ENCODE peak calls at places on chromosomes 16 and 17, in eight cellular contexts. One of them, this sample, is unnamed.

GRCh38 chr17:35972945-35973332 is 8.4 kb downstream of the CCL16 start:
- DNase-seq in lower lobe of right lung: no peak
- DNase-seq in esophagus squamous epithelium: no peak
- DNase-seq in WERI-Rb-1: no peak
- DNase-seq in uterus: no peak
- DNase-seq in cardiac muscle cell: no peak
- DNase-seq in tibial nerve: no peak
- DNase-seq in tibial artery: no peak
- DNase-seq in this sample: no peak

GRCh38 chr16:75647138-75647491 is 350 bp downstream of the KARS1 start:
- DNase-seq in lower lobe of right lung: no peak
- DNase-seq in esophagus squamous epithelium: no peak
- DNase-seq in WERI-Rb-1: no peak
- DNase-seq in uterus: no peak
- DNase-seq in cardiac muscle cell: no peak
- DNase-seq in tibial nerve: no peak
- DNase-seq in tibial artery: no peak
- DNase-seq in this sample: no peak

GRCh38 chr17:50348522-50349240 is 2.8 kb downstream of the XYLT2 start:
- DNase-seq in lower lobe of right lung: no peak
- DNase-seq in esophagus squamous epithelium: no peak
- DNase-seq in WERI-Rb-1: no peak
- DNase-seq in uterus: no peak
- DNase-seq in cardiac muscle cell: no peak
- DNase-seq in tibial nerve: no peak
- DNase-seq in tibial artery: no peak
- DNase-seq in this sample: no peak

GRCh38 chr17:35368086-35368824 is 5.2 kb downstream of the SLFN11 start:
- DNase-seq in lower lobe of right lung: no peak
- DNase-seq in esophagus squamous epithelium: no peak
- DNase-seq in WERI-Rb-1: no peak
- DNase-seq in uterus: no peak
- DNase-seq in cardiac muscle cell: no peak
- DNase-seq in tibial nerve: no peak
- DNase-seq in tibial artery: no peak
- DNase-seq in this sample: no peak

GRCh38 chr17:8922451-8922850 is 43.1 kb downstream of the PIK3R5 start:
- DNase-seq in lower lobe of right lung: no peak
- DNase-seq in esophagus squamous epithelium: no peak
- DNase-seq in WERI-Rb-1: no peak
- DNase-seq in uterus: no peak
- DNase-seq in cardiac muscle cell: no peak
- DNase-seq in tibial nerve: no peak
- DNase-seq in tibial artery: no peak
- DNase-seq in this sample: no peak

GRCh38 chr16:78183886-78184553 is 84.6 kb downstream of the WWOX start:
- DNase-seq in lower lobe of right lung: no peak
- DNase-seq in esophagus squamous epithelium: no peak
- DNase-seq in WERI-Rb-1: no peak
- DNase-seq in uterus: no peak
- DNase-seq in cardiac muscle cell: no peak
- DNase-seq in tibial nerve: no peak
- DNase-seq in tibial artery: no peak
- DNase-seq in this sample: no peak

GRCh38 chr17:2233441-2233947 is 70.1 kb downstream of the SMG6 start:
- DNase-seq in lower lobe of right lung: no peak
- DNase-seq in esophagus squamous epithelium: no peak
- DNase-seq in WERI-Rb-1: no peak
- DNase-seq in uterus: no peak
- DNase-seq in cardiac muscle cell: no peak
- DNase-seq in tibial nerve: no peak
- DNase-seq in tibial artery: peak
- DNase-seq in this sample: no peak

GRCh38 chr16:82091225-82091624 is 56.2 kb downstream of the HSD17B2 start:
- DNase-seq in lower lobe of right lung: no peak
- DNase-seq in esophagus squamous epithelium: no peak
- DNase-seq in WERI-Rb-1: no peak
- DNase-seq in uterus: no peak
- DNase-seq in cardiac muscle cell: no peak
- DNase-seq in tibial nerve: no peak
- DNase-seq in tibial artery: no peak
- DNase-seq in this sample: no peak

GRCh38 chr16:64771273-64771672 is 350.6 kb downstream of the CDH11 start:
- DNase-seq in lower lobe of right lung: no peak
- DNase-seq in esophagus squamous epithelium: no peak
- DNase-seq in WERI-Rb-1: no peak
- DNase-seq in uterus: no peak
- DNase-seq in cardiac muscle cell: no peak
- DNase-seq in tibial nerve: no peak
- DNase-seq in tibial artery: no peak
- DNase-seq in this sample: no peak

GRCh38 chr17:80832266-80832676 is 159.4 kb upstream of the CHMP6 start:
- DNase-seq in lower lobe of right lung: no peak
- DNase-seq in esophagus squamous epithelium: no peak
- DNase-seq in WERI-Rb-1: peak
- DNase-seq in uterus: peak
- DNase-seq in cardiac muscle cell: peak
- DNase-seq in tibial nerve: no peak
- DNase-seq in tibial artery: peak
- DNase-seq in this sample: no peak

GRCh38 chr16:74724820-74725549 is 24.3 kb upstream of the MLKL start:
- DNase-seq in lower lobe of right lung: no peak
- DNase-seq in esophagus squamous epithelium: no peak
- DNase-seq in WERI-Rb-1: no peak
- DNase-seq in uterus: no peak
- DNase-seq in cardiac muscle cell: no peak
- DNase-seq in tibial nerve: no peak
- DNase-seq in tibial artery: no peak
- DNase-seq in this sample: no peak

GRCh38 chr16:30004811-30005242 is 6.0 kb downstream of the DOC2A start:
- DNase-seq in lower lobe of right lung: no peak
- DNase-seq in esophagus squamous epithelium: no peak
- DNase-seq in WERI-Rb-1: peak
- DNase-seq in uterus: no peak
- DNase-seq in cardiac muscle cell: no peak
- DNase-seq in tibial nerve: no peak
- DNase-seq in tibial artery: no peak
- DNase-seq in this sample: no peak
- H3K27ac ChIP-seq in lower lobe of right lung: no peak
- H3K27ac ChIP-seq in esophagus squamous epithelium: no peak
- H3K27ac ChIP-seq in WERI-Rb-1: peak
- H3K27ac ChIP-seq in uterus: no peak
- H3K27ac ChIP-seq in cardiac muscle cell: no peak
- H3K27ac ChIP-seq in tibial nerve: no peak
- H3K27ac ChIP-seq in tibial artery: no peak
- H3K27ac ChIP-seq in this sample: no peak

GRCh38 chr17:19380551-19381284 is 2.4 kb downstream of the MAPK7 start:
- DNase-seq in lower lobe of right lung: no peak
- DNase-seq in esophagus squamous epithelium: no peak
- DNase-seq in WERI-Rb-1: no peak
- DNase-seq in uterus: peak
- DNase-seq in cardiac muscle cell: no peak
- DNase-seq in tibial nerve: no peak
- DNase-seq in tibial artery: peak
- DNase-seq in this sample: no peak

GRCh38 chr17:19378416-19379293 is at the start of gene MAPK7:
- DNase-seq in lower lobe of right lung: no peak
- DNase-seq in esophagus squamous epithelium: no peak
- DNase-seq in WERI-Rb-1: no peak
- DNase-seq in uterus: peak
- DNase-seq in cardiac muscle cell: no peak
- DNase-seq in tibial nerve: no peak
- DNase-seq in tibial artery: peak
- DNase-seq in this sample: no peak

GRCh38 chr17:19376799-19377198 is 1.5 kb upstream of the MAPK7 start:
- DNase-seq in lower lobe of right lung: no peak
- DNase-seq in esophagus squamous epithelium: no peak
- DNase-seq in WERI-Rb-1: no peak
- DNase-seq in uterus: peak
- DNase-seq in cardiac muscle cell: no peak
- DNase-seq in tibial nerve: no peak
- DNase-seq in tibial artery: peak
- DNase-seq in this sample: no peak

GRCh38 chr17:19379306-19380075 is 1.2 kb downstream of the MAPK7 start:
- DNase-seq in lower lobe of right lung: no peak
- DNase-seq in esophagus squamous epithelium: no peak
- DNase-seq in WERI-Rb-1: no peak
- DNase-seq in uterus: peak
- DNase-seq in cardiac muscle cell: no peak
- DNase-seq in tibial nerve: no peak
- DNase-seq in tibial artery: peak
- DNase-seq in this sample: no peak

DNA sequence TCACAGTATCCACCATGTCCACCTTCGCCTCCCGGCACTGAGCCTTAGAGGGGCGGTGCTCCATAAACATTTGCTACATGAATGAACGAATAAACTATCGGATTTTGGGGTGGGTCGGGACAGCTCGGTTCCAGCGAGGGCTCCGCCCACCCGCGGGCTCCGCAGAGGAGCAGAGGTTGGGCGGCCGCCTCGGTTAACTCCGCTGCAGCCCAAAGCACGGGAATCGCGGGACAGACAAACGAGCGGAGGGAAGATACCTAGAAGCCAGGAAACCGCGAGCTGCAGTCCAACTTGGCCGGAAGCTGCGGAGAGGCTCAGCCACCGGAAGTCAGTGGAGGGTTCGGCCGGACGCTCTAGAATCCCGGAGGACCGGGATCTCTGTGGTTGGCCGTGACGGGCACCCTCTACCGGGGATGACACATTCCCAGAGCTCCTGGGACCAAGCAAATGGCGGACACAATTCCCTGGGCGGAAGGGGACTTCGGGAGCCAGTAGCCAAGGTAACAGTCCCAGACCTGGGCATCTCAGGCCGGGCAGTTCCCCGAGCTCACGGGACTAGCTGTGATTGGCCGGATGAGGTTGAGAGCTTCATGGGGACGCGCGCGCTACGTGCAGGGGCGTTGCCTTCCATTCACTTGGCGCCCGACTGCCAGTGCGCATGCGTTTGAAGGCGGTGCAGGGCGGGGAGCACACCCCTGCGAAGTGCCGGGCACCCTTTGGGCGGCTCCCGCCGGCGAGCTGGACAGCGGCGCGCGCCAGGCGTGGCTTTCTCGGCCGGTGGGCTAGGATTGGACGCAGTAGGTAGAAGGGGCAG is 489 bp upstream of the MAPK7 start:
- DNase-seq in lower lobe of right lung: peak
- DNase-seq in esophagus squamous epithelium: peak
- DNase-seq in WERI-Rb-1: peak
- DNase-seq in uterus: peak
- DNase-seq in cardiac muscle cell: peak
- DNase-seq in tibial nerve: peak
- DNase-seq in tibial artery: peak
- DNase-seq in this sample: peak
- TF ChIP-seq CTCF in lower lobe of right lung: peak
- TF ChIP-seq CTCF in esophagus squamous epithelium: no peak
- TF ChIP-seq CTCF in WERI-Rb-1: no peak
- TF ChIP-seq CTCF in uterus: peak
- TF ChIP-seq CTCF in cardiac muscle cell: peak
- TF ChIP-seq CTCF in tibial nerve: no peak
- TF ChIP-seq CTCF in tibial artery: no peak
- TF ChIP-seq CTCF in this sample: no peak

GRCh38 chr17:18025596-18026407 is 13.2 kb downstream of the ATPAF2 start:
- DNase-seq in lower lobe of right lung: no peak
- DNase-seq in esophagus squamous epithelium: no peak
- DNase-seq in WERI-Rb-1: no peak
- DNase-seq in uterus: no peak
- DNase-seq in cardiac muscle cell: no peak
- DNase-seq in tibial nerve: no peak
- DNase-seq in tibial artery: peak
- DNase-seq in this sample: no peak

GRCh38 chr17:18028684-18029540 is 10.1 kb downstream of the ATPAF2 start:
- DNase-seq in lower lobe of right lung: no peak
- DNase-seq in esophagus squamous epithelium: no peak
- DNase-seq in WERI-Rb-1: no peak
- DNase-seq in uterus: no peak
- DNase-seq in cardiac muscle cell: no peak
- DNase-seq in tibial nerve: no peak
- DNase-seq in tibial artery: peak
- DNase-seq in this sample: no peak

GRCh38 chr17:18028114-18028513 is 10.9 kb downstream of the ATPAF2 start:
- DNase-seq in lower lobe of right lung: no peak
- DNase-seq in esophagus squamous epithelium: no peak
- DNase-seq in WERI-Rb-1: no peak
- DNase-seq in uterus: no peak
- DNase-seq in cardiac muscle cell: peak
- DNase-seq in tibial nerve: no peak
- DNase-seq in tibial artery: peak
- DNase-seq in this sample: no peak

GRCh38 chr17:18027280-18027679 is 11.7 kb downstream of the ATPAF2 start:
- DNase-seq in lower lobe of right lung: no peak
- DNase-seq in esophagus squamous epithelium: no peak
- DNase-seq in WERI-Rb-1: no peak
- DNase-seq in uterus: no peak
- DNase-seq in cardiac muscle cell: no peak
- DNase-seq in tibial nerve: no peak
- DNase-seq in tibial artery: peak
- DNase-seq in this sample: no peak

GRCh38 chr17:18026408-18026776 is 12.6 kb downstream of the ATPAF2 start:
- DNase-seq in lower lobe of right lung: no peak
- DNase-seq in esophagus squamous epithelium: no peak
- DNase-seq in WERI-Rb-1: no peak
- DNase-seq in uterus: no peak
- DNase-seq in cardiac muscle cell: no peak
- DNase-seq in tibial nerve: no peak
- DNase-seq in tibial artery: peak
- DNase-seq in this sample: no peak
- H3K27ac ChIP-seq in lower lobe of right lung: no peak
- H3K27ac ChIP-seq in esophagus squamous epithelium: no peak
- H3K27ac ChIP-seq in WERI-Rb-1: no peak
- H3K27ac ChIP-seq in uterus: no peak
- H3K27ac ChIP-seq in cardiac muscle cell: no peak
- H3K27ac ChIP-seq in tibial nerve: no peak
- H3K27ac ChIP-seq in tibial artery: no peak
- H3K27ac ChIP-seq in this sample: no peak

GRCh38 chr16:80932725-80933124 is 74.0 kb downstream of the CMC2 start:
- DNase-seq in lower lobe of right lung: peak
- DNase-seq in esophagus squamous epithelium: no peak
- DNase-seq in WERI-Rb-1: no peak
- DNase-seq in uterus: peak
- DNase-seq in cardiac muscle cell: no peak
- DNase-seq in tibial nerve: no peak
- DNase-seq in tibial artery: peak
- DNase-seq in this sample: no peak

GRCh38 chr16:80936410-80936809 is 70.3 kb downstream of the CMC2 start:
- DNase-seq in lower lobe of right lung: no peak
- DNase-seq in esophagus squamous epithelium: no peak
- DNase-seq in WERI-Rb-1: no peak
- DNase-seq in uterus: no peak
- DNase-seq in cardiac muscle cell: no peak
- DNase-seq in tibial nerve: no peak
- DNase-seq in tibial artery: no peak
- DNase-seq in this sample: no peak

GRCh38 chr16:80931661-80931984 is 75.1 kb downstream of the CMC2 start:
- DNase-seq in lower lobe of right lung: no peak
- DNase-seq in esophagus squamous epithelium: no peak
- DNase-seq in WERI-Rb-1: no peak
- DNase-seq in uterus: no peak
- DNase-seq in cardiac muscle cell: no peak
- DNase-seq in tibial nerve: no peak
- DNase-seq in tibial artery: no peak
- DNase-seq in this sample: no peak

GRCh38 chr16:80935691-80936090 is 71.0 kb downstream of the CMC2 start:
- DNase-seq in lower lobe of right lung: no peak
- DNase-seq in esophagus squamous epithelium: no peak
- DNase-seq in WERI-Rb-1: no peak
- DNase-seq in uterus: no peak
- DNase-seq in cardiac muscle cell: no peak
- DNase-seq in tibial nerve: no peak
- DNase-seq in tibial artery: no peak
- DNase-seq in this sample: no peak

GRCh38 chr16:80931985-80932720 is 74.5 kb downstream of the CMC2 start:
- DNase-seq in lower lobe of right lung: peak
- DNase-seq in esophagus squamous epithelium: no peak
- DNase-seq in WERI-Rb-1: peak
- DNase-seq in uterus: peak
- DNase-seq in cardiac muscle cell: peak
- DNase-seq in tibial nerve: no peak
- DNase-seq in tibial artery: peak
- DNase-seq in this sample: no peak
- TF ChIP-seq CTCF in lower lobe of right lung: no peak
- TF ChIP-seq CTCF in esophagus squamous epithelium: no peak
- TF ChIP-seq CTCF in WERI-Rb-1: no peak
- TF ChIP-seq CTCF in uterus: no peak
- TF ChIP-seq CTCF in cardiac muscle cell: no peak
- TF ChIP-seq CTCF in tibial nerve: no peak
- TF ChIP-seq CTCF in tibial artery: no peak
- TF ChIP-seq CTCF in this sample: no peak